ENCODE peak calls at places on chromosomes 6 and 20, in six cellular contexts. N is AG09319, F is foreskin fibroblast, K is neural crest cell, L is nephron progenitor cell, U is brain microvascular endothelial cell. G is an unnamed sample.

GRCh38 chr20:34522969-34523871 is 7.0 kb downstream of the DYNLRB1 start:
- DNase-seq in U (peak; percentile 75), L (peak; percentile 63), F (peak; percentile 48), N (peak; percentile 62), K (peak; percentile 63), G (peak; percentile 45)

GRCh38 chr6:149166747-149167146 is 150.8 kb upstream of the TAB2 start:
- DNase-seq in F (no peak), K (no peak), L (no peak), U (no peak), N (no peak), G (no peak)

GRCh38 chr6:128259735-128260685 is 260.4 kb downstream of the PTPRK start:
- DNase-seq in F (no peak), N (no peak), U (no peak), L (no peak), K (no peak), G (no peak)

GRCh38 chr20:46328180-46328882 is 20.0 kb upstream of the CDH22 start:
- DNase-seq in U (no peak), K (no peak), F (no peak), L (no peak), N (no peak), G (no peak)

GRCh38 chr20:3740600-3741301 is 8.3 kb downstream of the HSPA12B start:
- DNase-seq in F (no peak), N (no peak), U (no peak), L (no peak), K (no peak), G (no peak)

GRCh38 chr6:69578366-69578890 is 218.4 kb downstream of the LMBRD1 start:
- DNase-seq in L (no peak), N (no peak), K (no peak), U (no peak), F (no peak), G (no peak)

GRCh38 chr6:683742-684440 is 9.0 kb downstream of the EXOC2 start:
- DNase-seq in N (peak; percentile 65), K (peak; percentile 40), U (peak; percentile 92), L (peak; percentile 70), F (peak; percentile 43), G (peak; percentile 30)

GRCh38 chr20:13348301-13349239 is 127.5 kb downstream of the ISM1 start:
- DNase-seq in N (no peak), K (no peak), U (peak; percentile 24), F (no peak), L (no peak), G (no peak)

GRCh38 chr6:6639572-6639971 is 51.1 kb downstream of the LY86 start:
- DNase-seq in F (no peak), N (no peak), U (no peak), L (no peak), K (no peak), G (no peak)

GRCh38 chr20:20815711-20816455 is 103.4 kb upstream of the RALGAPA2 start:
- DNase-seq in U (no peak), N (no peak), F (no peak), L (no peak), K (no peak), G (no peak)

GRCh38 chr6:29763491-29764289 is 40.5 kb downstream of the HLA-F start:
- DNase-seq in N (peak; percentile 49), L (no peak), U (peak; percentile 62), K (no peak), F (peak; percentile 79), G (peak; percentile 73)

GRCh38 chr20:31922181-31922580 is 29.7 kb downstream of the PDRG1 start:
- DNase-seq in N (no peak), K (no peak), U (no peak), L (no peak), F (no peak), G (no peak)

GRCh38 chr6:2596222-2596621 is 154.5 kb downstream of the MYLK4 start:
- DNase-seq in N (no peak), L (peak; percentile 25), U (no peak), K (no peak), F (no peak), G (no peak)
- TF ChIP-seq CTCF in N (no peak), L (peak; percentile 40), U (peak; percentile 56), K (peak; percentile 16), F (no peak), G (no peak)

GRCh38 chr6:107845777-107846176 is 21.7 kb upstream of the SCML4 start:
- DNase-seq in K (no peak), N (no peak), F (no peak), U (no peak), L (no peak), G (no peak)

GRCh38 chr6:107849325-107849724 is 25.2 kb upstream of the SCML4 start:
- DNase-seq in N (no peak), L (no peak), K (no peak), U (no peak), F (no peak), G (no peak)

GRCh38 chr6:107847844-107848802 is 24.0 kb upstream of the SCML4 start:
- DNase-seq in U (peak; percentile 72), K (peak; percentile 96), F (peak; percentile 65), N (peak; percentile 46), L (peak; percentile 96), G (peak; percentile 55)

GRCh38 chr6:107843400-107843799 is 19.3 kb upstream of the SCML4 start:
- DNase-seq in L (no peak), K (no peak), F (no peak), N (no peak), U (no peak), G (no peak)

DNA sequence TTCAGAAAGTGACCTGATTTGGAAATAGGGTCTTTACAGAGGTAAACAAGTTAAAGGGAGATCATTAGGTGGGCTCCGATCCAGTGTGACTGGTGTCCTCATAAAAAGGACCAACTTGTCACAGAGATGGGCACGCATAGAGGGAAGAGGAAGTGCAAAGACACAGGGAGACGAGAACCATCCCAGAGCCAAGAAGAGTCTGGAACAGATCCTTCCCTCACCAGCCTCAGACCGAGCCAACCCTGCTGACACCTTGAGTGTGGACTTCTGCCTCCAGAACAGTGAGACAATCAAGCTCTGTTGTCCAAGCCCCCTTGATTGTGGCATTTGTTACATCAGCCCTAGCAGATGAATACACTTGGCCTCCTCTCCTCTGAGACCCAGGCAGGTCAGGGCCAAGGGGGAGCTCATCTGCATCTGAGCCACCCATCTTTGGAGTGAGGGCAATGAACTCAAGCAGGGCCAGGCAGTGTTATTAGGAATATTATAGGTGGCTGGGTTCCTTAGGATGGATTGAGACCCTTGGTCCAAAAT is 22.2 kb upstream of the SCML4 start:
- DNase-seq in N (no peak), U (no peak), F (no peak), K (no peak), L (no peak), G (no peak)
- TF ChIP-seq CTCF in N (no peak), U (no peak), F (no peak), K (no peak), L (no peak), G (no peak)

GRCh38 chr6:16965679-16966078 is 136.2 kb upstream of the STMND1 start:
- DNase-seq in F (no peak), K (no peak), L (no peak), U (no peak), N (no peak), G (no peak)
- TF ChIP-seq CTCF in F (no peak), K (no peak), L (no peak), U (no peak), N (no peak), G (no peak)

GRCh38 chr6:116136933-116137340 is 11.0 kb upstream of the COL10A1 start:
- DNase-seq in F (no peak), U (no peak), K (no peak), N (no peak), L (no peak), G (no peak)

GRCh38 chr6:116136373-116136772 is 10.4 kb upstream of the COL10A1 start:
- DNase-seq in K (no peak), U (no peak), N (no peak), F (no peak), L (no peak), G (no peak)

GRCh38 chr6:116144590-116144989 is 18.7 kb upstream of the COL10A1 start:
- DNase-seq in U (peak; percentile 87), K (no peak), N (no peak), F (peak; percentile 66), L (no peak), G (peak; percentile 61)

GRCh38 chr6:116139917-116140316 is 14.0 kb upstream of the COL10A1 start:
- DNase-seq in F (no peak), L (no peak), N (no peak), U (no peak), K (no peak), G (no peak)
- TF ChIP-seq CTCF in F (no peak), L (no peak), N (no peak), U (peak; percentile 9), K (no peak), G (peak; percentile 11)